ENCODE peak calls at places on chromosome 1, in four cellular contexts. G is LoVo, F is NCI-H510A, Y is fibroblast of the conjunctiva. C is an unnamed sample.
A peak's percentile ranks its signal among the peaks of the same experiment; 100 is the strongest.

GRCh38 chr1:174534789-174535188 is 87.0 kb downstream of the GPR52 start:
- DNase-seq in F (no peak), G (no peak), Y (no peak), C (no peak)

GRCh38 chr1:172421974-172422604 is 1.6 kb downstream of the C1orf105 start:
- DNase-seq in G (no peak), Y (no peak), F (no peak), C (no peak)

GRCh38 chr1:27862004-27862403 is 10.3 kb upstream of the THEMIS2 start:
- DNase-seq in Y (no peak), F (no peak), G (no peak), C (no peak)

GRCh38 chr1:198212675-198213074 is 55.9 kb downstream of the NEK7 start:
- DNase-seq in Y (peak; percentile 57), F (no peak), G (no peak), C (no peak)

GRCh38 chr1:39676951-39677350 is 5.0 kb upstream of the NT5C1A start:
- DNase-seq in Y (no peak), G (no peak), F (no peak), C (no peak)

GRCh38 chr1:203206116-203206687 is 19.7 kb upstream of the CHI3L1 start:
- DNase-seq in G (no peak), Y (no peak), F (no peak), C (no peak)

GRCh38 chr1:87064309-87064708 is 149.9 kb downstream of the HS2ST1 start:
- DNase-seq in Y (no peak), F (no peak), G (no peak), C (no peak)

GRCh38 chr1:228016181-228016510 is 9.3 kb downstream of the WNT3A start:
- DNase-seq in G (no peak), F (no peak), Y (no peak), C (no peak)

GRCh38 chr1:227894306-227894721 is 53.4 kb downstream of the WNT9A start:
- DNase-seq in G (no peak), Y (no peak), F (no peak), C (no peak)

GRCh38 chr1:23370744-23371710 is 1.4 kb upstream of the ZNF436 start:
- DNase-seq in G (no peak), Y (peak; percentile 30), F (no peak), C (peak; percentile 43)

GRCh38 chr1:59150537-59151386 is 146.1 kb upstream of the FGGY start:
- DNase-seq in F (peak; percentile 18), G (peak; percentile 71), Y (peak; percentile 95), C (peak; percentile 33)

GRCh38 chr1:105608713-105609112 is 1447.8 kb upstream of the PRMT6 start:
- DNase-seq in F (no peak), G (no peak), Y (peak; percentile 4), C (no peak)

GRCh38 chr1:152870831-152871730 is 7.0 kb upstream of the SMCP start:
- DNase-seq in G (peak; percentile 39), F (no peak), Y (peak; percentile 4), C (no peak)